ENCODE peak calls at places on chromosomes 2 and 18, in four cellular contexts. T is GM10248, V is GM13976, K is dorsolateral prefrontal cortex. Z is an unnamed sample.

GRCh38 chr2:234164499-234165409 is 114.3 kb downstream of the SPP2 start:
- DNase-seq in T (no peak), V (no peak), K (no peak), Z (peak; percentile 53)

GRCh38 chr2:28407976-28408690 is 15.5 kb downstream of the FOSL2 start:
- DNase-seq in T (no peak), V (no peak), K (no peak), Z (no peak)

GRCh38 chr2:186575302-186575701 is 14.6 kb upstream of the ITGAV start:
- DNase-seq in T (no peak), V (no peak), K (no peak), Z (no peak)

GRCh38 chr2:19158211-19158610 is 200.2 kb downstream of the OSR1 start:
- DNase-seq in T (no peak), V (no peak), K (no peak), Z (no peak)

GRCh38 chr18:3590096-3590655 is 140.2 kb downstream of the TGIF1 start:
- DNase-seq in T (no peak), V (no peak), K (no peak), Z (no peak)

GRCh38 chr2:68157002-68157401 is 686 bp upstream of the PNO1 start:
- DNase-seq in T (no peak), V (no peak), K (no peak), Z (no peak)

GRCh38 chr2:47403829-47404228 is 873 bp downstream of the MSH2 start:
- DNase-seq in T (no peak), V (no peak), K (no peak), Z (no peak)

GRCh38 chr2:134261398-134262131 is 7.7 kb downstream of the MGAT5 start:
- DNase-seq in T (no peak), V (no peak), K (no peak), Z (no peak)

GRCh38 chr2:226679389-226680057 is 120.1 kb downstream of the IRS1 start:
- DNase-seq in T (no peak), V (no peak), K (no peak), Z (no peak)

GRCh38 chr2:7857904-7858303 is 824.0 kb upstream of the ID2 start:
- DNase-seq in T (no peak), V (no peak), K (no peak), Z (no peak)

GRCh38 chr2:191675807-191676667 is 1.9 kb upstream of the NABP1 start:
- DNase-seq in T (peak; percentile 45), V (peak; percentile 38), K (no peak), Z (peak; percentile 79)

GRCh38 chr2:196503398-196503797 is 136.1 kb upstream of the CCDC150 start:
- DNase-seq in T (no peak), V (no peak), K (no peak), Z (no peak)

GRCh38 chr2:206832886-206833285 is 67.5 kb downstream of the FASTKD2 start:
- DNase-seq in T (no peak), V (no peak), K (no peak), Z (no peak)

GRCh38 chr2:9760069-9760910 is 83.0 kb upstream of the TAF1B start:
- DNase-seq in T (no peak), V (no peak), K (no peak), Z (no peak)

GRCh38 chr2:104708967-104709366 is 144.9 kb upstream of the POU3F3 start:
- DNase-seq in T (no peak), V (no peak), K (no peak), Z (no peak)

GRCh38 chr2:27833931-27834330 is 56.3 kb downstream of the RBKS start:
- DNase-seq in T (no peak), V (no peak), K (no peak), Z (no peak)

GRCh38 chr2:63888490-63889402 is 47.0 kb downstream of the UGP2 start:
- DNase-seq in T (peak; percentile 42), V (peak; percentile 41), K (peak; percentile 27), Z (peak; percentile 72)

DNA sequence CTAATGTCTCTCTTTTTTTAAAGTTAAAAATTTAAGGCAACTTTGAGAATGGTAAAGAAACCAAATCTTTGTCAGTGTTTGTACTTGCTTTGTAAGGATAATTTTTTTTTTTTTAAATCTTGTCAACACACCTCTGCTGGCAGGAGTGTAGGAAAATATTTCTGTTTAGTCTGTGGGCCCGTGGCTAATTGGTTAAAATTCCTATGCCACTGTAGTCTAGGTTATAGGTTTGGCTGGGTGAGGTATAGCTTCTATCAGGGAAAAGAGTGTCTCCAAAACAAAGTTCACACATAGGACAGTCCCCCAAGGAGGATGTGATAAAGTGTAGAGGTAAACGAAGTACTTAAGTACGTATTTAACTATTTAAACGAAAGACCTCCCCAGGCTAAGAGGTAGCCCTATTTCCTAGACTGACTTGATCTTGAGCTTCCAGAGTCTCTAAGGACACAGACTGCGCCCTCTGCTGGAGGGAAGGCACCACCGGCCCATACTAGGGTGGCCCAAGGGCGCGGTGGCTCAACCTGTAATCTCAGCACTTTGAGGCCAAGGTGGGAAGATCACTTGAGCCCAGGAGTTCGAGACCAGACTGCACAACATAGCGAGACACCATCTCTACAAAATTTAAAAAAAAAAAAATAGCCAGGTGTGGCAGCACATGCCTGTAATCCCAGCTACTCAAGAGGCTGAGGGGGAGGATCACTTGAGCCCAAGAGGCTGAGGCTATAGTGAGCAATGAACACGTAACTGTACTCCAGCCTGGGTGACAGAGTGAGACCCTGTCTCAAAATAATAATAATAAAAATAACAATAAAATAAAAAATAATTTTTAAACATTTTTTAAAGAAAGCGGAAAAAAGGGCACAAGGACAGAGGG is 8.9 kb downstream of the TEX44 start:
- DNase-seq in T (peak; percentile 81), V (peak; percentile 83), K (peak; percentile 80), Z (peak; percentile 91)
- TF ChIP-seq CTCF in T (peak; percentile 90), V (peak; percentile 93), K (peak; percentile 81), Z (peak; percentile 81)

DNA sequence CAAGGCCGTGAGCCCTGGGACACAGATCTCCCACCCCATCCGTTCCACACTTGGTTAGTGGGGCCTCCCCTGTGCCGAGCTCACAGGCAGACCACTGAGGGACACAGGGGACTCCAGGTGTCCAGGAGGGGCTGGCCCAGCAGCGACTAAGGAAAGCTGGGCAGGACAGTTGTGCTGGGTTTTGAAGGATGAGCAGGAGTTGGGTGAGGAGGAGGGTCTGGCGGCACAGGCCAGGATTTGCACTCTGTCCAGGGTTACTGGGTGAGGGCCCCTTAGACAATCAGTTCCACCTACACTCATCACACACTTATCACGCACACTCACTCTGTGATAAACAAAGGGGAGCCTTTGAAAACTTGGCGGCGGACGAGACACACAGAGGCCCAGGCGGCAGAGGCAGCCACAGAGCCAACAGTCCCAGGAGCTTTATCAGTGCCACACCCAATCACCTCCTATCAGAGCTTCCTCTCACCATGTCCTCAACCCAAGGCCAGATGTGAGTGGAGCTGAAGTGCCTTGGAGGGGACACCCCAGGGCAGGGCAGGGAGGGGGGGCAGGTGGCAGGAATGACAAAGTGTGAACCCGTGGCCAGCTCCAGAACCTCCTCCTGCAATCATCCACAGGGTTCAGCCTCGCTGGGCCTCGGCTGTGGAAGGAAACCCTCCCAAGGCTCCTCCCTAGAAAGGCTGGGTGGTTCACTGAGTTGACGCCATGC is 26.6 kb downstream of the BIN1 start:
- DNase-seq in T (no peak), V (no peak), K (no peak), Z (peak; percentile 88)
- TF ChIP-seq CTCF in T (no peak), V (no peak), K (no peak), Z (no peak)

GRCh38 chr2:53417385-53417784 is 350.2 kb upstream of the CHAC2 start:
- DNase-seq in T (no peak), V (no peak), K (no peak), Z (no peak)

GRCh38 chr2:53424902-53425301 is 342.7 kb upstream of the CHAC2 start:
- DNase-seq in T (peak; percentile 16), V (peak; percentile 7), K (no peak), Z (no peak)

GRCh38 chr2:53422979-53423378 is 344.6 kb upstream of the CHAC2 start:
- DNase-seq in T (peak; percentile 31), V (peak; percentile 39), K (no peak), Z (peak; percentile 32)
- TF ChIP-seq CTCF in T (peak; percentile 61), V (peak; percentile 37), K (peak; percentile 49), Z (no peak)

DNA sequence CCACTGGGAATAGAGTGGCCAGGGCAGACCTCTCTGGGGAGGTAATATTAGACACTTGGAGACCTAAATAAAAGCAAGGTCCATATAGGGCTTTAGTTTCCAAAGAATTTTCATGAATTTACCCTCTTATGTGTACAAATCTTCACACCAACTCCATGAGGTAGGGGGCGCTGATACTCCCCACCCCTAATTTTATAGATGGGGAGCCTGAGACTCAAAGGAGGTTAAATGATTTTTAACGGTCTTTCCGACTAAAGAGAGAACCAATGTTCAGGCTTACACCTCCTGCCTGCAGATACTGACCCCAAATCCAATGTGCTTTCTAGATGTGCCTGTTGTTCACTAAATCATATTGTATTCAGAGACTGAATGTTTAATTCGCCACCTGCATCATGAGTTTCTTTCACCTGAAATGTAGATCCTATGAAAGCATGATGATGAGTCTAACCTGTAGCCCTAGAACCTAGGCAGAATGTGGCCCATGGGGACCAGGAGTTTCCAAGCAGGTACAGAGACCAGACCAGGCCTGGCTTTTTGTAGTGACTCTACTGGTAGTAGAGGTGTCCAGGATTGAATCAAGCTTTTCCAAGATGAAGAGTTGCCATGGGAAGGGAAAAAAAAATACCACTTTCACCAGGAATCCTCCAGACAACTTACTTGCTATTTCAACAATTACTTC is 16.8 kb upstream of the PAX3 start:
- DNase-seq in T (no peak), V (no peak), K (no peak), Z (no peak)
- TF ChIP-seq CTCF in T (peak; percentile 8), V (no peak), K (no peak), Z (no peak)

DNA sequence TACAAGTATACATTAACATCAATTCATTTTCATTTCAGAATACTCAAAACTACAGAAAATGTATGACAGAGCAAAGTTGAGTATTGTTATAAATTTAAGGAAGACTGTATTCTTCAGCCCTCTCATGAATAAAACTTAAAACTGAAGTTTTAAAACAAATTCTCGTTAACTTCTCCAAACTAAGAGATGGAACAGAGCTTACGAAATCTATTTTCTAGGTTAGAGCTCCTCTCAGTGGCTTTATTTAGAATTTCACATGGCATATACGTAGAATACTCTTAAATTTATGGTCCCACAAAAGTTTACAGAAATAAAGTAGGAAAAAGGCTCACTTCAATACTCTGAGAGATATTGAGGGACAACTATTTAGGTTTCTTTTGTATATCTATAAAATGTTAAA is 612.1 kb downstream of the KCNJ3 start:
- DNase-seq in T (no peak), V (no peak), K (no peak), Z (no peak)
- TF ChIP-seq CTCF in T (peak; percentile 52), V (peak; percentile 24), K (peak; percentile 72), Z (peak; percentile 41)

DNA sequence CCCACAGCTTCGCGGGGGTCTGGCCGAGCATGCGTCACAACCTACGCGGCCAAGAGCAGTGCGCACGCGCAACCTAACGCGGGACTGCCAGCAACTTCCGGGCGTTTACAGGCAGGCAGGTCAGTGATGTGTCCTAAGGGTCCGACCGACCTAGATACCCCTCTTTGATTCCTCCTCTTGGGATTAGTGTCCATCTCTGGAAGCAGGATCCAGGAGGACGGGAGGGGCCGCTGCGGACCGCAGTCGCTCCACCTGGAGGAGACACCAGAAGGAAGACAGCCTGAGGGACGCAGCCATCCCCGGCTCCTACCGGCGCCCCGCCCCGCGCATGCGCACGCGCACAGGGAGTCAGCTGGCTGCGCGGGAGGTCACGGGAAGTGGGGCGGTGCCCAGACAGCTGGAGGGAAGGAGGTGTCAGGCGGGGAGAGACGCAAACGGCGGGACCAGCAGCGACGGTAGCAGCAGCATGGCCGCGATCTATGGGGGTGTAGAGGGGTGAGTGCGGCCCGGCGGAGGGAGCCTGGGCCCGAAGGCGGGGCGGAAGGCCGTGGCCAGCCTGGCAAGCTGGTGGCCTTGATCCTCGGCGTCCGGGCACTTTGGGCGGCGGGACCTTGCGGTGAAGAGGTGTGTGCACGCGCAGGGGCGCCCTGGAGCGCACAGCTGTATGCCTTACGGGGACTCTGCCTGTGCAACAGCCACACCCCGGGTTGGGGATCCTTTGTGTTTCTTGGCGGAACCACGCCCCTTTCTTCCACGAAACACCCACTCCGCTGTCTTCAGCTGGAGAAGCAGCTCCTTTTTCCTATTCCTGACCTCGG is at the start of gene NAGK:
- DNase-seq in T (peak; percentile 96), V (peak; percentile 96), K (peak; percentile 92), Z (peak; percentile 96)
- TF ChIP-seq CTCF in T (no peak), V (no peak), K (no peak), Z (no peak)

GRCh38 chr2:214651451-214651850 is 158.0 kb downstream of the BARD1 start:
- DNase-seq in T (no peak), V (no peak), K (no peak), Z (no peak)
- TF ChIP-seq CTCF in T (no peak), V (no peak), K (no peak), Z (no peak)